ENCODE peak calls at places on chromosomes 6 and 20, in ten cellular contexts. One of them, this sample, is unnamed.
A peak's percentile ranks its signal among the peaks of the same experiment; 100 is the strongest.

GRCh38 chr6:169312658-169313346 is 59.2 kb upstream of the THBS2 start:
- DNase-seq in NCI-H1105: no peak
- DNase-seq in kidney glomerular epithelial cell: no peak
- DNase-seq in NCI-H345: no peak
- DNase-seq in kidney: no peak
- DNase-seq in sciatic nerve: no peak
- DNase-seq in mesendoderm: peak; percentile 34
- DNase-seq in stimulated activated CD4-positive, alpha-beta T cell treated with anti-CD3 and anti-CD28 coated beads, Interleukin-15, amount 100 ng/mL, for 1 hour: no peak
- DNase-seq in psoas muscle: no peak
- DNase-seq in globus pallidus: no peak
- DNase-seq in this sample: no peak

GRCh38 chr6:77313595-77313994 is 149.7 kb downstream of the HTR1B start:
- DNase-seq in NCI-H1105: no peak
- DNase-seq in kidney glomerular epithelial cell: peak; percentile 1
- DNase-seq in NCI-H345: no peak
- DNase-seq in kidney: no peak
- DNase-seq in sciatic nerve: no peak
- DNase-seq in mesendoderm: no peak
- DNase-seq in stimulated activated CD4-positive, alpha-beta T cell treated with anti-CD3 and anti-CD28 coated beads, Interleukin-15, amount 100 ng/mL, for 1 hour: no peak
- DNase-seq in psoas muscle: no peak
- DNase-seq in globus pallidus: no peak
- DNase-seq in this sample: no peak

GRCh38 chr6:82178084-82178758 is 69.3 kb downstream of the IBTK start:
- DNase-seq in NCI-H1105: peak; percentile 11
- DNase-seq in kidney glomerular epithelial cell: peak; percentile 2
- DNase-seq in NCI-H345: no peak
- DNase-seq in kidney: no peak
- DNase-seq in sciatic nerve: no peak
- DNase-seq in mesendoderm: no peak
- DNase-seq in stimulated activated CD4-positive, alpha-beta T cell treated with anti-CD3 and anti-CD28 coated beads, Interleukin-15, amount 100 ng/mL, for 1 hour: no peak
- DNase-seq in psoas muscle: no peak
- DNase-seq in globus pallidus: no peak
- DNase-seq in this sample: no peak

GRCh38 chr6:79546186-79546585 is 9.0 kb upstream of the LCA5 start:
- DNase-seq in NCI-H1105: no peak
- DNase-seq in kidney glomerular epithelial cell: peak; percentile 18
- DNase-seq in NCI-H345: no peak
- DNase-seq in kidney: no peak
- DNase-seq in sciatic nerve: no peak
- DNase-seq in mesendoderm: no peak
- DNase-seq in stimulated activated CD4-positive, alpha-beta T cell treated with anti-CD3 and anti-CD28 coated beads, Interleukin-15, amount 100 ng/mL, for 1 hour: no peak
- DNase-seq in psoas muscle: no peak
- DNase-seq in globus pallidus: no peak
- DNase-seq in this sample: no peak

GRCh38 chr20:47392015-47392720 is 35.7 kb upstream of the ZMYND8 start:
- DNase-seq in NCI-H1105: no peak
- DNase-seq in kidney glomerular epithelial cell: no peak
- DNase-seq in NCI-H345: no peak
- DNase-seq in kidney: no peak
- DNase-seq in sciatic nerve: no peak
- DNase-seq in mesendoderm: peak; percentile 71
- DNase-seq in stimulated activated CD4-positive, alpha-beta T cell treated with anti-CD3 and anti-CD28 coated beads, Interleukin-15, amount 100 ng/mL, for 1 hour: no peak
- DNase-seq in psoas muscle: no peak
- DNase-seq in globus pallidus: no peak
- DNase-seq in this sample: no peak

GRCh38 chr6:138160329-138161117 is 1.2 kb upstream of the ARFGEF3 start:
- DNase-seq in NCI-H1105: peak; percentile 42
- DNase-seq in kidney glomerular epithelial cell: no peak
- DNase-seq in NCI-H345: peak; percentile 48
- DNase-seq in kidney: no peak
- DNase-seq in sciatic nerve: no peak
- DNase-seq in mesendoderm: peak; percentile 4
- DNase-seq in stimulated activated CD4-positive, alpha-beta T cell treated with anti-CD3 and anti-CD28 coated beads, Interleukin-15, amount 100 ng/mL, for 1 hour: no peak
- DNase-seq in psoas muscle: no peak
- DNase-seq in globus pallidus: no peak
- DNase-seq in this sample: no peak

GRCh38 chr6:24270011-24270410 is 87.8 kb downstream of the DCDC2 start:
- DNase-seq in NCI-H1105: no peak
- DNase-seq in kidney glomerular epithelial cell: no peak
- DNase-seq in NCI-H345: no peak
- DNase-seq in kidney: no peak
- DNase-seq in sciatic nerve: no peak
- DNase-seq in mesendoderm: no peak
- DNase-seq in stimulated activated CD4-positive, alpha-beta T cell treated with anti-CD3 and anti-CD28 coated beads, Interleukin-15, amount 100 ng/mL, for 1 hour: no peak
- DNase-seq in psoas muscle: no peak
- DNase-seq in globus pallidus: no peak
- DNase-seq in this sample: no peak

GRCh38 chr20:40508821-40509220 is 180.2 kb downstream of the MAFB start:
- DNase-seq in NCI-H1105: no peak
- DNase-seq in kidney glomerular epithelial cell: no peak
- DNase-seq in NCI-H345: no peak
- DNase-seq in kidney: no peak
- DNase-seq in sciatic nerve: no peak
- DNase-seq in mesendoderm: no peak
- DNase-seq in stimulated activated CD4-positive, alpha-beta T cell treated with anti-CD3 and anti-CD28 coated beads, Interleukin-15, amount 100 ng/mL, for 1 hour: no peak
- DNase-seq in psoas muscle: no peak
- DNase-seq in globus pallidus: no peak
- DNase-seq in this sample: no peak

GRCh38 chr6:107911711-107912110 is 46.3 kb downstream of the SEC63 start:
- DNase-seq in NCI-H1105: no peak
- DNase-seq in kidney glomerular epithelial cell: no peak
- DNase-seq in NCI-H345: no peak
- DNase-seq in kidney: no peak
- DNase-seq in sciatic nerve: no peak
- DNase-seq in mesendoderm: no peak
- DNase-seq in stimulated activated CD4-positive, alpha-beta T cell treated with anti-CD3 and anti-CD28 coated beads, Interleukin-15, amount 100 ng/mL, for 1 hour: no peak
- DNase-seq in psoas muscle: no peak
- DNase-seq in globus pallidus: no peak
- DNase-seq in this sample: no peak

GRCh38 chr6:41672816-41673703 is 34.8 kb downstream of the MDFI start:
- DNase-seq in NCI-H1105: no peak
- DNase-seq in kidney glomerular epithelial cell: no peak
- DNase-seq in NCI-H345: no peak
- DNase-seq in kidney: peak; percentile 53
- DNase-seq in sciatic nerve: no peak
- DNase-seq in mesendoderm: no peak
- DNase-seq in stimulated activated CD4-positive, alpha-beta T cell treated with anti-CD3 and anti-CD28 coated beads, Interleukin-15, amount 100 ng/mL, for 1 hour: no peak
- DNase-seq in psoas muscle: peak; percentile 9
- DNase-seq in globus pallidus: no peak
- DNase-seq in this sample: no peak

GRCh38 chr6:46967950-46968349 is 46.2 kb upstream of the ADGRF5 start:
- DNase-seq in NCI-H1105: no peak
- DNase-seq in kidney glomerular epithelial cell: peak; percentile 45
- DNase-seq in NCI-H345: no peak
- DNase-seq in kidney: no peak
- DNase-seq in sciatic nerve: no peak
- DNase-seq in mesendoderm: no peak
- DNase-seq in stimulated activated CD4-positive, alpha-beta T cell treated with anti-CD3 and anti-CD28 coated beads, Interleukin-15, amount 100 ng/mL, for 1 hour: no peak
- DNase-seq in psoas muscle: no peak
- DNase-seq in globus pallidus: no peak
- DNase-seq in this sample: no peak

GRCh38 chr20:39752235-39752876 is 790.2 kb downstream of the DHX35 start:
- DNase-seq in NCI-H1105: no peak
- DNase-seq in kidney glomerular epithelial cell: no peak
- DNase-seq in NCI-H345: no peak
- DNase-seq in kidney: no peak
- DNase-seq in sciatic nerve: no peak
- DNase-seq in mesendoderm: no peak
- DNase-seq in stimulated activated CD4-positive, alpha-beta T cell treated with anti-CD3 and anti-CD28 coated beads, Interleukin-15, amount 100 ng/mL, for 1 hour: no peak
- DNase-seq in psoas muscle: no peak
- DNase-seq in globus pallidus: no peak
- DNase-seq in this sample: no peak

GRCh38 chr6:37029249-37029959 is 23.9 kb downstream of the FGD2 start:
- DNase-seq in NCI-H1105: peak; percentile 31
- DNase-seq in kidney glomerular epithelial cell: peak; percentile 45
- DNase-seq in NCI-H345: peak; percentile 25
- DNase-seq in kidney: peak; percentile 88
- DNase-seq in sciatic nerve: peak; percentile 81
- DNase-seq in mesendoderm: peak; percentile 95
- DNase-seq in stimulated activated CD4-positive, alpha-beta T cell treated with anti-CD3 and anti-CD28 coated beads, Interleukin-15, amount 100 ng/mL, for 1 hour: no peak
- DNase-seq in psoas muscle: peak; percentile 85
- DNase-seq in globus pallidus: peak; percentile 46
- DNase-seq in this sample: peak; percentile 88

GRCh38 chr6:30685977-30686907 is at the start of gene PPP1R18:
- DNase-seq in NCI-H1105: peak; percentile 36
- DNase-seq in kidney glomerular epithelial cell: peak; percentile 72
- DNase-seq in NCI-H345: peak; percentile 64
- DNase-seq in kidney: peak; percentile 95
- DNase-seq in sciatic nerve: peak; percentile 92
- DNase-seq in mesendoderm: peak; percentile 57
- DNase-seq in stimulated activated CD4-positive, alpha-beta T cell treated with anti-CD3 and anti-CD28 coated beads, Interleukin-15, amount 100 ng/mL, for 1 hour: peak; percentile 84
- DNase-seq in psoas muscle: peak; percentile 90
- DNase-seq in globus pallidus: peak; percentile 53
- DNase-seq in this sample: peak; percentile 45

GRCh38 chr6:32692019-32692418 is 25.6 kb upstream of the HLA-DQB1 start:
- DNase-seq in NCI-H1105: no peak
- DNase-seq in kidney glomerular epithelial cell: peak; percentile 66
- DNase-seq in NCI-H345: no peak
- DNase-seq in kidney: no peak
- DNase-seq in sciatic nerve: no peak
- DNase-seq in mesendoderm: peak; percentile 70
- DNase-seq in stimulated activated CD4-positive, alpha-beta T cell treated with anti-CD3 and anti-CD28 coated beads, Interleukin-15, amount 100 ng/mL, for 1 hour: no peak
- DNase-seq in psoas muscle: no peak
- DNase-seq in globus pallidus: no peak
- DNase-seq in this sample: peak; percentile 52

GRCh38 chr6:146950351-146950835 is 253.8 kb upstream of the STXBP5 start:
- DNase-seq in NCI-H1105: no peak
- DNase-seq in kidney glomerular epithelial cell: no peak
- DNase-seq in NCI-H345: no peak
- DNase-seq in kidney: no peak
- DNase-seq in sciatic nerve: no peak
- DNase-seq in mesendoderm: no peak
- DNase-seq in stimulated activated CD4-positive, alpha-beta T cell treated with anti-CD3 and anti-CD28 coated beads, Interleukin-15, amount 100 ng/mL, for 1 hour: no peak
- DNase-seq in psoas muscle: no peak
- DNase-seq in globus pallidus: no peak
- DNase-seq in this sample: no peak

GRCh38 chr6:107653183-107653580 is 163.3 kb downstream of the SOBP start:
- DNase-seq in NCI-H1105: peak; percentile 13
- DNase-seq in kidney glomerular epithelial cell: no peak
- DNase-seq in NCI-H345: peak; percentile 75
- DNase-seq in kidney: no peak
- DNase-seq in sciatic nerve: no peak
- DNase-seq in mesendoderm: no peak
- DNase-seq in stimulated activated CD4-positive, alpha-beta T cell treated with anti-CD3 and anti-CD28 coated beads, Interleukin-15, amount 100 ng/mL, for 1 hour: no peak
- DNase-seq in psoas muscle: peak; percentile 85
- DNase-seq in globus pallidus: no peak
- DNase-seq in this sample: no peak

GRCh38 chr6:88119769-88120168 is 46.4 kb downstream of the CNR1 start:
- DNase-seq in NCI-H1105: no peak
- DNase-seq in kidney glomerular epithelial cell: no peak
- DNase-seq in NCI-H345: no peak
- DNase-seq in kidney: no peak
- DNase-seq in sciatic nerve: no peak
- DNase-seq in mesendoderm: peak; percentile 54
- DNase-seq in stimulated activated CD4-positive, alpha-beta T cell treated with anti-CD3 and anti-CD28 coated beads, Interleukin-15, amount 100 ng/mL, for 1 hour: no peak
- DNase-seq in psoas muscle: no peak
- DNase-seq in globus pallidus: no peak
- DNase-seq in this sample: no peak

GRCh38 chr6:8579372-8579771 is 144.0 kb upstream of the SLC35B3 start:
- DNase-seq in NCI-H1105: no peak
- DNase-seq in kidney glomerular epithelial cell: peak; percentile 20
- DNase-seq in NCI-H345: no peak
- DNase-seq in kidney: no peak
- DNase-seq in sciatic nerve: no peak
- DNase-seq in mesendoderm: no peak
- DNase-seq in stimulated activated CD4-positive, alpha-beta T cell treated with anti-CD3 and anti-CD28 coated beads, Interleukin-15, amount 100 ng/mL, for 1 hour: no peak
- DNase-seq in psoas muscle: no peak
- DNase-seq in globus pallidus: no peak
- DNase-seq in this sample: no peak

GRCh38 chr6:150199241-150199640 is 56.4 kb downstream of the PPP1R14C start:
- DNase-seq in NCI-H1105: no peak
- DNase-seq in kidney glomerular epithelial cell: no peak
- DNase-seq in NCI-H345: no peak
- DNase-seq in kidney: no peak
- DNase-seq in sciatic nerve: no peak
- DNase-seq in mesendoderm: no peak
- DNase-seq in stimulated activated CD4-positive, alpha-beta T cell treated with anti-CD3 and anti-CD28 coated beads, Interleukin-15, amount 100 ng/mL, for 1 hour: no peak
- DNase-seq in psoas muscle: no peak
- DNase-seq in globus pallidus: no peak
- DNase-seq in this sample: no peak

GRCh38 chr6:165849539-165850430 is 186.7 kb upstream of the PDE10A start:
- DNase-seq in NCI-H1105: no peak
- DNase-seq in kidney glomerular epithelial cell: no peak
- DNase-seq in NCI-H345: no peak
- DNase-seq in kidney: no peak
- DNase-seq in sciatic nerve: no peak
- DNase-seq in mesendoderm: no peak
- DNase-seq in stimulated activated CD4-positive, alpha-beta T cell treated with anti-CD3 and anti-CD28 coated beads, Interleukin-15, amount 100 ng/mL, for 1 hour: no peak
- DNase-seq in psoas muscle: no peak
- DNase-seq in globus pallidus: no peak
- DNase-seq in this sample: peak; percentile 35

This sample was measured in H9.